ENCODE peak calls at places on chromosomes 2 and 18, in six cellular contexts. T is mucosa of descending colon, G is GM06990, O is psoas muscle, S is tibial artery, Z is RWPE2. F is an unnamed sample.

GRCh38 chr18:13107074-13107473 is 111.5 kb upstream of the LDLRAD4 start:
- DNase-seq in T (no peak), G (no peak), O (no peak), S (no peak), Z (no peak), F (no peak)

GRCh38 chr2:101114268-101114783 is 36.9 kb downstream of the TBC1D8 start:
- DNase-seq in T (no peak), G (no peak), O (no peak), S (no peak), Z (no peak), F (no peak)

GRCh38 chr2:221245772-221246171 is 326.3 kb downstream of the EPHA4 start:
- DNase-seq in T (no peak), G (no peak), O (no peak), S (no peak), Z (no peak), F (no peak)

GRCh38 chr2:138087761-138088602 is 123.7 kb downstream of the HNMT start:
- DNase-seq in T (peak), G (no peak), O (no peak), S (no peak), Z (no peak), F (no peak)

GRCh38 chr18:41645600-41646360 is 309.3 kb upstream of the PIK3C3 start:
- DNase-seq in T (no peak), G (no peak), O (no peak), S (no peak), Z (no peak), F (no peak)

GRCh38 chr18:76462326-76462694 is 32.7 kb downstream of the ZNF516 start:
- DNase-seq in T (no peak), G (no peak), O (no peak), S (no peak), Z (no peak), F (no peak)

GRCh38 chr18:58287626-58288289 is 243.7 kb downstream of the NEDD4L start:
- DNase-seq in T (peak), G (no peak), O (no peak), S (no peak), Z (no peak), F (no peak)

GRCh38 chr2:17879137-17879912 is 858 bp downstream of the KCNS3 start:
- DNase-seq in T (peak), G (peak), O (peak), S (peak), Z (no peak), F (peak)

GRCh38 chr2:8615252-8616083 is 66.4 kb upstream of the ID2 start:
- DNase-seq in T (no peak), G (no peak), O (no peak), S (no peak), Z (no peak), F (no peak)

GRCh38 chr18:45657357-45658335 is 42.4 kb downstream of the SLC14A2 start:
- DNase-seq in T (no peak), G (no peak), O (no peak), S (no peak), Z (no peak), F (no peak)

GRCh38 chr2:86414996-86415395 is 26.2 kb upstream of the KDM3A start:
- DNase-seq in T (no peak), G (no peak), O (no peak), S (no peak), Z (no peak), F (no peak)

GRCh38 chr2:10412380-10412779 is 35.7 kb downstream of the ODC1 start:
- DNase-seq in T (no peak), G (no peak), O (no peak), S (no peak), Z (no peak), F (no peak)

GRCh38 chr2:100632021-100632420 is 69.2 kb downstream of the PDCL3 start:
- DNase-seq in T (no peak), G (no peak), O (no peak), S (no peak), Z (no peak), F (no peak)

GRCh38 chr18:30175061-30175574 is 867.4 kb downstream of the DSC3 start:
- DNase-seq in T (no peak), G (no peak), O (no peak), S (no peak), Z (no peak), F (no peak)

GRCh38 chr2:60567919-60568874 is 14.7 kb upstream of the BCL11A start:
- DNase-seq in T (no peak), G (no peak), O (no peak), S (no peak), Z (no peak), F (no peak)

DNA sequence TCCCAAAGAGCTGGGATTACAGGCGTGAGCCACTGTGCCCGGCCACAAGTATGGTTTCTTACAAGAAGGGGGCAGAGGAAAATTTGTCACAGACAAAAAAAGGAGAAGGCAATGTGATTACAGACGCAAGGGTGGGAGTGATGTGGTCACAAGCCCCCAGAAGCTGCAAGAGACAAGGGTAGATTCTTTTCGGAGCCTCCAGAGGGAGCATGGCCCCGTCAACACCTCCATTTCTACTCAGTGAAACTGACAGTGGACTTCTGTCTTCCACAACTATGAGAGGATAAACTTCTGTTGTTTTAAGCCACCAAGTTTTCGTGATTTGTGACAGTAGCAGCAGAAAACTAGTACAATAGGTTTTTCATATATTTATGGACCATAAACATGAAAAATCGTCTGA is 2.1 kb upstream of the TCF7L1 start:
- DNase-seq in T (no peak), G (no peak), O (no peak), S (no peak), Z (no peak), F (no peak)
- TF ChIP-seq CTCF in T (no peak), G (peak), O (peak), S (peak), Z (peak), F (peak)

GRCh38 chr2:95058989-95059601 is 33.6 kb downstream of the MAL start:
- DNase-seq in T (no peak), G (no peak), O (no peak), S (no peak), Z (no peak), F (no peak)
- H3K4me3 ChIP-seq in T (no peak), G (no peak), O (no peak), S (no peak), Z (no peak), F (no peak)

GRCh38 chr18:63788447-63789096 is 13.4 kb downstream of the SERPINB7 start:
- DNase-seq in T (no peak), G (no peak), O (no peak), S (no peak), Z (peak), F (peak)

GRCh38 chr18:63779386-63779785 is 4.2 kb downstream of the SERPINB7 start:
- DNase-seq in T (no peak), G (no peak), O (no peak), S (no peak), Z (no peak), F (no peak)

GRCh38 chr18:63787673-63788072 is 12.5 kb downstream of the SERPINB7 start:
- DNase-seq in T (no peak), G (no peak), O (no peak), S (no peak), Z (no peak), F (no peak)

GRCh38 chr18:63785031-63785430 is 9.8 kb downstream of the SERPINB7 start:
- DNase-seq in T (no peak), G (no peak), O (no peak), S (no peak), Z (no peak), F (no peak)

GRCh38 chr18:63783394-63783793 is 8.2 kb downstream of the SERPINB7 start:
- DNase-seq in T (no peak), G (no peak), O (no peak), S (no peak), Z (no peak), F (no peak)
- TF ChIP-seq CTCF in T (no peak), G (peak), O (no peak), S (no peak), Z (no peak), F (no peak)

DNA sequence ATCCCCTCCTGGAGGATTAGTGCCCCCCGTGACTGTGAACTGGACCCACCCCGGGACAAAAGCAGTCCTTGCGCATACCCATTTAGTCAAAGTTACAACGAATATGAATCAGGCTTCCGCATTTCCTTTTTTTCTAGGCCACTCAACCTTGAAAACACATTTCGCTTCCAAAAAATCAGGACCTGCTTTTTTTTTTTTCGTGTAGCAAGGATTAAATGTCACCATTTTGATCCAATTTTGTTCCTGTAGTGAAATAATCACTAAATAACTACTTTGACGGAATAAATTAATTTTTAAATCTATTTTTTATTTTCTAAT is 466 bp upstream of the FTCDNL1 start:
- DNase-seq in T (no peak), G (no peak), O (peak), S (no peak), Z (no peak), F (no peak)
- H3K4me3 ChIP-seq in T (no peak), G (peak), O (peak), S (peak), Z (peak), F (peak)

GRCh38 chr2:119010336-119010735 is 68.3 kb downstream of the MARCO start:
- DNase-seq in T (no peak), G (no peak), O (no peak), S (no peak), Z (no peak), F (no peak)

GRCh38 chr2:119005565-119005964 is 63.6 kb downstream of the MARCO start:
- DNase-seq in T (no peak), G (no peak), O (no peak), S (no peak), Z (no peak), F (no peak)

GRCh38 chr2:119009110-119009509 is 67.1 kb downstream of the MARCO start:
- DNase-seq in T (no peak), G (no peak), O (no peak), S (no peak), Z (no peak), F (no peak)

GRCh38 chr2:119006441-119006840 is 64.4 kb downstream of the MARCO start:
- DNase-seq in T (no peak), G (no peak), O (no peak), S (no peak), Z (no peak), F (no peak)

DNA sequence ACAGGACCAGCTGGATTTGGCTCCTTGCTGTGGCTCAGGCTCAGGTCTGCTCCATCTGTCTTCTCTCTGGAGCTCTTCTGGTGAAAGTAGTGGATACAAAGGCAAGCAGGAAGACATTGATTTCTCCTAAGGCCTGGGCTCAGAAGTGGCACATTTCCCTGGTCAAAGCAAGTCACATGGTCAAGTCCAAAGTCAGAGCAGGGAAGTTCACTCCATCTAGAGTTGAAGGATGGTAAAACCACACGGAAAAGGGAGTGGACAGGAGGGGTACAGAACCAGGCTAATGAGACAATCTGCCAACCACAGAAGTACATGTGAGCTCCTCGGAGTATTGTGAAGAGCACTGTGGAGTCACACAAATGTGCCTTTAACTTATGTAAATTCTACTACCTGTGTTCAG is 66.1 kb downstream of the MARCO start:
- DNase-seq in T (no peak), G (no peak), O (no peak), S (no peak), Z (no peak), F (no peak)
- TF ChIP-seq CTCF in T (no peak), G (no peak), O (no peak), S (no peak), Z (peak), F (peak)

GRCh38 chr2:80303825-80304521 is 579 bp downstream of the LRRTM1 start:
- DNase-seq in T (no peak), G (no peak), O (peak), S (no peak), Z (no peak), F (no peak)
- H3K4me3 ChIP-seq in T (no peak), G (no peak), O (peak), S (no peak), Z (no peak), F (peak)

F was measured in retinal pigment epithelial cell.